ENCODE peak calls at places on chromosome X, in seven cellular contexts. Z is adrenal gland, P is heart left ventricle, W is transverse colon, M is IMR-90, H is esophagus muscularis mucosa, C is breast epithelium. B is an unnamed sample. For H3K4me1, the result is how much of the 10 kb centered on the place peaks cover.

GRCh38 chrX:71859637-71860036 is 51.0 kb upstream of the NHSL2 start:
- DNase-seq in Z (peak), P (no peak), C (no peak), W (no peak), H (no peak), M (peak), B (no peak)

GRCh38 chrX:11351375-11352295 is 58.4 kb downstream of the AMELX start:
- DNase-seq in P (peak), M (peak), W (peak), Z (peak), C (no peak), H (peak), B (peak)

GRCh38 chrX:123797543-123798447 is 62.1 kb upstream of the XIAP start:
- DNase-seq in C (no peak), Z (no peak), P (no peak), H (no peak), M (no peak), W (no peak), B (peak)

GRCh38 chrX:55709735-55710134 is 7.8 kb upstream of the RRAGB start:
- DNase-seq in P (no peak), Z (no peak), W (no peak), H (no peak), C (no peak), M (no peak), B (no peak)

GRCh38 chrX:119236599-119237525 is 777 bp downstream of the PGRMC1 start:
- DNase-seq in P (peak), Z (peak), W (peak), H (no peak), M (peak), C (no peak), B (peak)

GRCh38 chrX:56783450-56783831 is 54.4 kb downstream of the NBDY start:
- DNase-seq in P (peak), Z (peak), C (no peak), M (peak), W (peak), H (no peak), B (peak)

GRCh38 chrX:21493226-21493850 is 119.1 kb downstream of the CNKSR2 start:
- DNase-seq in M (peak), C (no peak), P (no peak), H (no peak), Z (no peak), W (no peak), B (no peak)

GRCh38 chrX:100356497-100356896 is 53.6 kb downstream of the PCDH19 start:
- DNase-seq in H (no peak), W (no peak), Z (no peak), P (no peak), C (no peak), M (no peak), B (no peak)

GRCh38 chrX:24428518-24428917 is 36.6 kb upstream of the PDK3 start:
- DNase-seq in H (no peak), W (no peak), M (no peak), Z (no peak), C (no peak), P (no peak), B (no peak)

GRCh38 chrX:71171110-71171801 is 26.6 kb downstream of the NLGN3 start:
- DNase-seq in Z (peak), W (no peak), M (no peak), P (no peak), H (no peak), C (no peak), B (peak)

GRCh38 chrX:147377728-147378127 is 534.0 kb upstream of the FMR1 start:
- DNase-seq in M (no peak), C (no peak), P (no peak), Z (no peak), H (no peak), W (no peak), B (no peak)

GRCh38 chrX:132953358-132953757 is 5.1 kb downstream of the HS6ST2 start:
- DNase-seq in Z (no peak), H (no peak), P (no peak), W (no peak), C (no peak), M (no peak), B (no peak)

GRCh38 chrX:19760345-19760744 is 127.1 kb downstream of the SH3KBP1 start:
- DNase-seq in P (no peak), M (no peak), C (no peak), Z (no peak), H (no peak), W (no peak), B (no peak)

GRCh38 chrX:94058728-94059382 is 384.8 kb downstream of the FAM133A start:
- DNase-seq in H (no peak), M (no peak), Z (peak), C (no peak), W (no peak), P (no peak), B (no peak)

GRCh38 chrX:118596428-118596827 is 100.8 kb downstream of the DOCK11 start:
- DNase-seq in C (no peak), Z (no peak), P (no peak), H (no peak), W (no peak), M (no peak), B (no peak)

GRCh38 chrX:109384569-109385174 is 97.2 kb downstream of the GUCY2F start:
- DNase-seq in Z (no peak), C (no peak), W (no peak), H (no peak), M (peak), P (no peak), B (no peak)

GRCh38 chrX:9700555-9700954 is 65.1 kb downstream of the GPR143 start:
- DNase-seq in Z (no peak), C (no peak), W (no peak), M (no peak), P (no peak), H (no peak), B (no peak)

GRCh38 chrX:109714340-109714958 is 18.6 kb downstream of the ACSL4 start:
- DNase-seq in H (no peak), C (no peak), P (no peak), Z (no peak), M (peak), W (no peak), B (no peak)

GRCh38 chrX:38817004-38817703 is 15.9 kb downstream of the MID1IP1 start:
- DNase-seq in W (peak), C (no peak), P (peak), Z (peak), M (peak), H (no peak), B (no peak)

GRCh38 chrX:3598696-3599095 is 114.8 kb downstream of the PRKX start:
- DNase-seq in C (no peak), Z (no peak), M (no peak), H (no peak), P (no peak), W (no peak), B (no peak)

GRCh38 chrX:130280901-130281300 is 12.2 kb upstream of the ZNF280C start:
- DNase-seq in P (no peak), Z (no peak), C (no peak), H (no peak), M (no peak), W (no peak), B (no peak)

GRCh38 chrX:7316887-7317286 is 168.9 kb upstream of the PUDP start:
- DNase-seq in W (no peak), C (no peak), M (peak), Z (no peak), H (no peak), P (no peak), B (no peak)

GRCh38 chrX:10579753-10580060 is 40.7 kb downstream of the MID1 start:
- DNase-seq in M (peak), W (no peak), H (no peak), C (no peak), P (no peak), Z (no peak), B (no peak)

GRCh38 chrX:110734894-110735541 is 60.6 kb downstream of the CHRDL1 start:
- DNase-seq in H (no peak), W (no peak), P (no peak), C (no peak), Z (no peak), M (peak), B (no peak)

GRCh38 chrX:49204709-49205108 is 4.7 kb upstream of the SYP start:
- DNase-seq in M (no peak), H (no peak), P (no peak), Z (no peak), C (no peak), W (no peak), B (no peak)

GRCh38 chrX:100731441-100732281 is at the start of gene SYTL4:
- DNase-seq in W (peak), P (peak), Z (peak), H (no peak), C (no peak), M (no peak), B (peak)

GRCh38 chrX:21738145-21738949 is 19.6 kb downstream of the SMPX start:
- DNase-seq in M (no peak), Z (no peak), P (no peak), W (no peak), C (no peak), H (no peak), B (no peak)

GRCh38 chrX:103733017-103733416 is 22.3 kb downstream of the TMEM31 start:
- DNase-seq in W (no peak), M (no peak), P (no peak), H (no peak), Z (no peak), C (no peak), B (no peak)

GRCh38 chrX:38375888-38376287 is 23.5 kb downstream of the OTC start:
- DNase-seq in C (no peak), Z (no peak), M (no peak), W (no peak), P (no peak), H (no peak), B (no peak)

GRCh38 chrX:34918856-34919255 is 23.7 kb upstream of the FAM47B start:
- DNase-seq in W (no peak), C (no peak), M (peak), Z (no peak), H (no peak), P (no peak), B (no peak)

GRCh38 chrX:30230395-30230794 is at the start of gene MAGEB3:
- DNase-seq in P (no peak), Z (no peak), M (no peak), H (no peak), C (no peak), W (no peak), B (no peak)

GRCh38 chrX:30224541-30224940 is 5.9 kb upstream of the MAGEB3 start:
- DNase-seq in H (no peak), Z (no peak), C (no peak), P (no peak), W (no peak), M (no peak), B (no peak)

DNA sequence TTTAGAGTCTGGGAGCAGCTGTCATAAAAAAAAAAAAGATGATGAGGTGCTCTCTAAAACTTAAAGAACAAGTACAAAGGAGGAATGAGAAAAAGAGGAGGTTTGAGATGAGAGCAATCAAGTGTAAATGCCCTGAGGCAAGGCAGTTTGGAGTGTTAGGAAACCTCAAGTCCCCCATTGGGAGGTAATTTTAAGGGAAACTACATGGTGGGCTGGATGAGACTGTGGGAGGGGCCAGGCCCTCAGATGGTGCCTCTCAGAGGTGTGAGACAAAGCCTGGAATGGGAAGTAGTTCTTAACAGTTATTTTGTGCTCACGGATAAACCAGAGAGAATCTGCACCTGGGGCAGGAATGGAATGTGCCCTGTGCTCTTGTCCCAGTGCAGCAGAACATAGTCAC is 1.9 kb upstream of the MAGEB3 start:
- DNase-seq in W (no peak), P (no peak), Z (no peak), C (no peak), M (no peak), H (no peak), B (no peak)
- TF ChIP-seq POLR2A in W (no peak), P (no peak), Z (no peak), C (no peak), M (no peak), H (no peak), B (no peak)

GRCh38 chrX:136759968-136760367 is 20.8 kb downstream of the ARHGEF6 start:
- DNase-seq in H (no peak), W (no peak), P (no peak), Z (no peak), M (no peak), C (no peak), B (no peak)

GRCh38 chrX:136762820-136763452 is 17.8 kb downstream of the ARHGEF6 start:
- DNase-seq in H (no peak), C (no peak), Z (no peak), P (no peak), M (no peak), W (no peak), B (no peak)

GRCh38 chrX:136764206-136764605 is 16.5 kb downstream of the ARHGEF6 start:
- DNase-seq in C (no peak), W (no peak), H (no peak), M (no peak), P (no peak), Z (no peak), B (no peak)

GRCh38 chrX:136765957-136766356 is 14.8 kb downstream of the ARHGEF6 start:
- DNase-seq in M (no peak), C (no peak), P (no peak), W (no peak), H (no peak), Z (peak), B (no peak)

DNA sequence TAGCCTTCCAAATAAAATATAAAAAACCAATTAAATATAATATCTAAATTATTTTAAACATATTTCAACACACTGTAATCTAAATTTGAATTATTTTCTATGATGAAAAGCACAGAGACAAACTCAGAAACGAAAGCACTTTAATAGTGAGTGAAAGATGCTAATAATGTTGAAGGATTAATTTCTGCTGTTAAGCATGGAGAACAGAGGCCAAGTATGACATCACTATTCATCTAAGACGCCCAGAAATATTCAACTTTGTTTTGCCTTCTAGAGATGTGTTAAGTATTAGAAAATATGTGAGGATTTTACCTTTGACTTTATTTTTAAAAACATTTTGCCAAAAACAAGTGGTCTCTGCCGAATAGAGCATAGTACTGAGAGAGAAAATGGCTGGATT is 19.3 kb downstream of the ARHGEF6 start:
- DNase-seq in H (no peak), P (no peak), W (no peak), C (no peak), Z (no peak), M (no peak), B (no peak)
- H3K4me1 ChIP-seq in H (under half), P (under half), W (under half), C (under half), Z (under half), M (under half), B (half or more)

GRCh38 chrX:17944833-17945497 is 83.9 kb upstream of the RAI2 start:
- DNase-seq in W (no peak), P (no peak), C (no peak), Z (no peak), M (no peak), H (no peak), B (no peak)
- TF ChIP-seq CTCF in W (peak), P (peak), C (peak), Z (peak), M (peak), H (peak), B (peak)

DNA sequence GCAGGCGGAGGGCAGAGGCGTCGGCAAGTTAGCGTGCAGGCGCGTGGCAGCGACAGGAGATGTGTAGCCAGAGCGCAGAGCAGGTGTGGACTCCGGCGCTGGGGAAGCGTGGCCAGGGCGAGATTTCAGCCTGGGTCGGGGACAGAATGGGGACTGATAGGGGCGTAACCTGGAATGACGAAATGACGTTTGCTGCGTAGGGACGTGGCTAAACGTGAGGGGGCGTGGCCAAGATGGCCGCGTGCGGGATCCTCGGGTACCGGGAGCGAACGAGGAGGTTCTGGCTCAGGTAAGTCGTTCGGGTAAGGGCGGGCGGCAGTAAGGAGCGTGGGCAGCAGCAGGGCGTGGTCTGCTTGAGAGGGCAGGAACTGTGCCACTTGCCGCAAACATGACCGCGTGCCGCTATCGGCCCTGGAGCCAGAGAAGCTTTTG is 10.9 kb upstream of the CLTRN start:
- DNase-seq in Z (peak), C (peak), W (peak), P (peak), H (peak), M (no peak), B (peak)
- TF ChIP-seq POLR2A in Z (peak), C (peak), W (no peak), P (no peak), H (no peak), M (peak), B (no peak)

GRCh38 chrX:30653415-30654131 is at the start of gene GK:
- DNase-seq in Z (peak), C (no peak), M (peak), H (no peak), W (peak), P (no peak), B (peak)
- H3K4me1 ChIP-seq in Z (under half), C (under half), M (under half), H (under half), W (under half), P (under half), B (under half)

GRCh38 chrX:66601522-66601921 is 37.4 kb downstream of the EDA2R start:
- DNase-seq in M (no peak), W (no peak), Z (no peak), H (no peak), C (no peak), P (no peak), B (no peak)

DNA sequence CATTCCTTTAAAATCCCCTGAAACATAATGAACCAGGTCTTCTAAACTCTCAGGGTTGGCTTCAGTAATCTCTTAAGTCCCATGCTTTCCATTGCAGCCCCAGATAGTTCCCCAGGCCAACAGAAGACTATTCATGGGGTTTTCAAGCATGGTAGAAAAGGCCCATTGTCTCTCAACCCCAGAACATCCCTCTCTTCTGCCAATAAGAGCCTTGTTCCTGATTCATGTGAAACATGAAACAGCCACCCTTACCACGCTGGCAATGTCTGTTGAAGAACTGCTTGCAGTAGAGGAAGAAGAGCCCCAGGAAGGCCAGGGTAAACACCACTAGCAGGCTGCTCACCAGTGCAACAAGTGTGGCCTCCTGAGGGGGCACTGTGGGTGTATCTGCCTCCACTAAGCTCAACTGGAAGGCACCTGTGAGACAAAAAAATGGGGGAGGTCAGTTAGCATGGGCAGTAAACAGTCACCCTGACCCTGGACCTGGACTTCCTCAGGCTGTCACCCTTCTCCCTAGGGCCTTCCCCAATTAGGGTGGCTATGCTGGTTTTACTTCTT is 36.4 kb downstream of the EDA2R start:
- DNase-seq in W (no peak), M (no peak), H (no peak), C (no peak), P (no peak), Z (no peak), B (no peak)
- TF ChIP-seq CTCF in W (no peak), M (no peak), H (no peak), C (no peak), P (no peak), Z (no peak), B (no peak)

GRCh38 chrX:18677140-18677834 is 5.4 kb upstream of the RS1 start:
- DNase-seq in W (peak), P (no peak), M (no peak), Z (no peak), H (no peak), C (no peak), B (no peak)

GRCh38 chrX:18676050-18676449 is 4.1 kb upstream of the RS1 start:
- DNase-seq in M (no peak), Z (no peak), W (no peak), C (no peak), P (no peak), H (no peak), B (no peak)

GRCh38 chrX:18676470-18676869 is 4.6 kb upstream of the RS1 start:
- DNase-seq in P (no peak), W (no peak), M (peak), C (no peak), Z (no peak), H (no peak), B (no peak)

GRCh38 chrX:18674417-18674787 is 2.5 kb upstream of the RS1 start:
- DNase-seq in W (peak), P (no peak), Z (peak), C (peak), M (no peak), H (no peak), B (peak)

DNA sequence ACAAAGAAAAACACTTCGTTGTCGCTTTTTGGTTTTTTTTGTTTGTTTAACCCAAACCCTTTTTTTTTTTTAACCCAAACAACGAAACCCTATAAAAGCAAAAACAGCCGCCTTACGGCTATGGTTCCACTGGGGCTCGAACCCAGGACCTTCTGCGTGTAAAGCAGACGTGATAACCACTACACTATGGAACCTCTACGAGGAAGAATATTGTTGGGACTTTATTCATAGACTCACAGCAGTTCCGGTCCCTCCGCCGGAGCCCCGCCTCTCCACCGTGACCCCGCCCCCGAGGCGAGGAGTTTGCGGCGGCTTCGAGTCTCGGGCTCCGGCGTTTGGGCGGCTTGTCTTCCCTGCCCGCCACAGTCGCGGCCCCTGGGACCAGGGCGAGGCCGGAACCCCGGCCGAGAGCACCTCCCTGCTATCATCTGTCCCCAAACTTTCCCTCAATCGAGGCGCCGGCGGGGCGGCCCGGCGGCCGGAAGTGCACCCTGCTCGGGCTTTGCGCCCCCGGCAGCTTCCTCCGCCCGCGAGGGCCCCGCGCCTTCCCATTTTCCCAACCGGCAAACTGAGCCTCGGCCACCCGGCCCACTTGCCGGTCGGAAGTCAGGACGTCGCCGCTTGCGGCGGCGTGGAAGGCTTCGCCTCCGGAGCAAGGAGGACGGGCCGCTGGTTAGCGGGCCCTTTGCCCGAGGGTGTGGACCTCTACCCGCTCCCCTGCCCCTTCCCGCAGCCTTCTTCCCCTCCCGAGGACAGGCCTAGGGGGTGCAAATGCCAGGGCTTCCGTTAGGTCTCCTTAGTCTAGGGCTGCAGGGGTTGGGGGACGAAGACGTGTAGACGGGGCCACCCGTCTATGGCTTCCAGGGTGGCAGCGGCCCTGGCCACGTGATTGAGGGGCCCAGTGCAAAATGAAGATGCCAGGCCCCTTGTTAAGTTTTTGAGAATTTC is 3.2 kb upstream of the RS1 start:
- DNase-seq in H (peak), M (peak), W (peak), Z (peak), P (peak), C (peak), B (peak)
- TF ChIP-seq POLR2A in H (no peak), M (no peak), W (peak), Z (peak), P (peak), C (peak), B (no peak)